ENCODE peak calls at places on chromosomes 4 and X, in five cellular contexts. B is stimulated activated CD4-positive, alpha-beta T cell treated with anti-CD3 and anti-CD28 coated beads, Interleukin-2, amount 100 ng/mL, for 24 hours; Q is HT1080; I is GM23338; C is posterior cingulate gyrus. R is an unnamed sample.
A peak's percentile ranks its signal among the peaks of the same experiment; 100 is the strongest.

GRCh38 chr4:128287159-128287870 is at the start of gene PGRMC2:
- DNase-seq in B (no peak), Q (no peak), I (peak; percentile 75), C (no peak), R (peak; percentile 36)

GRCh38 chr4:72970756-72971155 is 98.8 kb downstream of the COX18 start:
- DNase-seq in B (no peak), Q (no peak), I (no peak), C (no peak), R (no peak)

GRCh38 chrX:5936438-5936837 is 292.2 kb downstream of the NLGN4X start:
- DNase-seq in B (no peak), Q (no peak), I (no peak), C (no peak), R (no peak)

GRCh38 chrX:38578152-38578551 is 16.8 kb downstream of the TSPAN7 start:
- DNase-seq in B (no peak), Q (no peak), I (no peak), C (no peak), R (peak; percentile 1)

GRCh38 chr4:48017108-48017527 is 546 bp downstream of the NIPAL1 start:
- DNase-seq in B (peak; percentile 68), Q (peak; percentile 74), I (peak; percentile 73), C (peak; percentile 83), R (peak; percentile 88)

GRCh38 chr4:83757121-83757621 is 221.3 kb downstream of the GPAT3 start:
- DNase-seq in B (no peak), Q (peak; percentile 53), I (no peak), C (peak; percentile 50), R (peak; percentile 43)

GRCh38 chr4:184537269-184538022 is 63.1 kb upstream of the IRF2 start:
- DNase-seq in B (peak; percentile 94), Q (peak; percentile 97), I (peak; percentile 96), C (peak; percentile 99), R (peak; percentile 97)

GRCh38 chr4:79209822-79210635 is 115.8 kb downstream of the NAA11 start:
- DNase-seq in B (no peak), Q (peak; percentile 53), I (peak; percentile 8), C (peak; percentile 84), R (peak; percentile 86)

GRCh38 chrX:1159515-1159914 is 52.9 kb downstream of the CRLF2 start:
- DNase-seq in B (no peak), Q (no peak), I (no peak), C (no peak), R (no peak)

GRCh38 chrX:131762802-131763234 is 218.9 kb downstream of the OR13H1 start:
- DNase-seq in B (no peak), Q (no peak), I (peak; percentile 8), C (peak; percentile 86), R (peak; percentile 76)

GRCh38 chr4:16461362-16461761 is 235.1 kb upstream of the TAPT1 start:
- DNase-seq in B (no peak), Q (peak; percentile 48), I (no peak), C (peak; percentile 83), R (peak; percentile 60)

GRCh38 chr4:47615385-47615784 is 130.3 kb downstream of the ATP10D start:
- DNase-seq in B (no peak), Q (peak; percentile 48), I (no peak), C (no peak), R (no peak)

GRCh38 chr4:112327950-112328349 is 30.8 kb downstream of the ALPK1 start:
- DNase-seq in B (no peak), Q (peak; percentile 58), I (peak; percentile 77), C (no peak), R (peak; percentile 68)

GRCh38 chrX:100098660-100099375 is 311.3 kb downstream of the PCDH19 start:
- DNase-seq in B (no peak), Q (peak; percentile 45), I (no peak), C (no peak), R (peak; percentile 85)

GRCh38 chrX:70046978-70047377 is 2.8 kb downstream of the AWAT2 start:
- DNase-seq in B (no peak), Q (peak; percentile 25), I (no peak), C (no peak), R (peak; percentile 29)

GRCh38 chr4:53490965-53491622 is 100.2 kb downstream of the LNX1 start:
- DNase-seq in B (no peak), Q (peak; percentile 69), I (peak; percentile 79), C (no peak), R (peak; percentile 52)

GRCh38 chr4:183797041-183797444 is 108.1 kb upstream of the STOX2 start:
- DNase-seq in B (peak; percentile 15), Q (no peak), I (peak; percentile 33), C (no peak), R (peak; percentile 62)

GRCh38 chr4:94714360-94714759 is 43.4 kb upstream of the BMPR1B start:
- DNase-seq in B (no peak), Q (peak; percentile 8), I (no peak), C (no peak), R (no peak)

R was measured in kidney tubule cell.